ENCODE peak calls at places on chromosomes 13 and 19, in eight cellular contexts. B, Z, S, I, R, Y, H and U are unnamed samples.

GRCh38 chr13:72403396-72404010 is 323.9 kb downstream of the MZT1 start:
- DNase-seq in B (peak), R (no peak), S (no peak), I (no peak), Y (no peak), Z (no peak), H (no peak), U (no peak)

GRCh38 chr13:98978280-98978679 is 416 bp upstream of the DOCK9 start:
- DNase-seq in R (no peak), H (no peak), S (peak), Z (no peak), I (no peak), B (peak), Y (no peak), U (no peak)

GRCh38 chr19:8429826-8430225 is 14.9 kb upstream of the HNRNPM start:
- DNase-seq in H (no peak), B (no peak), Z (no peak), Y (no peak), I (no peak), S (no peak), R (no peak), U (no peak)

GRCh38 chr13:33582121-33582520 is 235.8 kb upstream of the RFC3 start:
- DNase-seq in B (no peak), Z (no peak), S (no peak), I (no peak), Y (no peak), R (no peak), H (no peak), U (no peak)

GRCh38 chr19:12789098-12789903 is 2.0 kb upstream of the JUNB start:
- DNase-seq in H (peak), I (no peak), B (peak), R (no peak), Z (no peak), Y (peak), S (peak), U (no peak)

GRCh38 chr13:113066746-113067145 is 38.8 kb upstream of the F7 start:
- DNase-seq in I (no peak), H (no peak), S (no peak), Y (no peak), B (no peak), R (no peak), Z (no peak), U (no peak)

GRCh38 chr19:54262066-54262465 is 5.0 kb upstream of the LILRB5 start:
- DNase-seq in H (no peak), Z (no peak), R (no peak), I (no peak), Y (no peak), S (no peak), B (no peak), U (no peak)

GRCh38 chr19:24054044-24054935 is 32.7 kb upstream of the ZNF254 start:
- DNase-seq in B (peak), Y (no peak), Z (no peak), I (no peak), S (peak), R (no peak), H (no peak), U (no peak)

GRCh38 chr19:10018219-10018618 is 4.9 kb downstream of the RDH8 start:
- DNase-seq in R (no peak), I (no peak), S (peak), Z (no peak), Y (no peak), H (no peak), B (peak), U (no peak)

GRCh38 chr13:99982021-99982740 is 597 bp downstream of the ZIC2 start:
- DNase-seq in S (peak), I (no peak), H (no peak), B (peak), Z (no peak), Y (no peak), R (no peak), U (no peak)

GRCh38 chr13:43141685-43142084 is 118.3 kb downstream of the DNAJC15 start:
- DNase-seq in B (no peak), S (no peak), Z (no peak), H (no peak), I (no peak), Y (peak), R (no peak), U (no peak)

GRCh38 chr19:54485846-54486245 is 12.8 kb upstream of the CDC42EP5 start:
- DNase-seq in H (no peak), Y (no peak), S (no peak), R (no peak), Z (no peak), B (no peak), I (no peak), U (no peak)

GRCh38 chr19:33207903-33208302 is 13.8 kb downstream of the LRP3 start:
- DNase-seq in I (no peak), Y (no peak), R (no peak), S (no peak), H (no peak), B (no peak), Z (no peak), U (no peak)

GRCh38 chr19:20423381-20424207 is 142.0 kb downstream of the ZNF737 start:
- DNase-seq in Y (peak), S (no peak), H (peak), Z (no peak), R (peak), I (peak), B (peak), U (peak)

GRCh38 chr13:99979453-99980200 is 2.0 kb upstream of the ZIC2 start:
- DNase-seq in H (no peak), I (no peak), S (no peak), Y (peak), Z (no peak), B (no peak), R (no peak), U (peak)

GRCh38 chr19:38679839-38680238 is 32.4 kb downstream of the ACTN4 start:
- DNase-seq in S (no peak), H (no peak), I (no peak), Y (no peak), B (peak), R (no peak), Z (no peak), U (no peak)

GRCh38 chr19:38315657-38316476 is at the start of gene YIF1B:
- DNase-seq in Z (peak), S (peak), Y (peak), R (peak), H (peak), I (peak), B (peak), U (peak)

GRCh38 chr19:335072-335471 is 9.5 kb downstream of the MIER2 start:
- DNase-seq in I (no peak), H (no peak), R (no peak), Y (no peak), S (no peak), B (no peak), Z (no peak), U (no peak)

GRCh38 chr13:47858042-47858677 is 142.9 kb downstream of the SUCLA2 start:
- DNase-seq in H (no peak), B (no peak), Y (no peak), S (no peak), Z (no peak), R (no peak), I (no peak), U (no peak)

GRCh38 chr13:36357692-36358091 is 11.5 kb upstream of the SPART start:
- DNase-seq in B (no peak), R (peak), S (no peak), Z (no peak), I (no peak), Y (no peak), H (peak), U (no peak)

GRCh38 chr13:37995052-37995451 is 125.5 kb upstream of the TRPC4 start:
- DNase-seq in Y (no peak), S (peak), R (no peak), Z (no peak), I (no peak), H (no peak), B (no peak), U (no peak)

GRCh38 chr13:25319781-25320180 is 18.4 kb downstream of the NUP58 start:
- DNase-seq in R (no peak), Z (no peak), Y (no peak), I (no peak), S (no peak), B (no peak), H (no peak), U (no peak)
- TF ChIP-seq CTCF in R (no peak), Z (no peak), Y (no peak), I (no peak), S (no peak), B (no peak), H (no peak), U (no peak)

DNA sequence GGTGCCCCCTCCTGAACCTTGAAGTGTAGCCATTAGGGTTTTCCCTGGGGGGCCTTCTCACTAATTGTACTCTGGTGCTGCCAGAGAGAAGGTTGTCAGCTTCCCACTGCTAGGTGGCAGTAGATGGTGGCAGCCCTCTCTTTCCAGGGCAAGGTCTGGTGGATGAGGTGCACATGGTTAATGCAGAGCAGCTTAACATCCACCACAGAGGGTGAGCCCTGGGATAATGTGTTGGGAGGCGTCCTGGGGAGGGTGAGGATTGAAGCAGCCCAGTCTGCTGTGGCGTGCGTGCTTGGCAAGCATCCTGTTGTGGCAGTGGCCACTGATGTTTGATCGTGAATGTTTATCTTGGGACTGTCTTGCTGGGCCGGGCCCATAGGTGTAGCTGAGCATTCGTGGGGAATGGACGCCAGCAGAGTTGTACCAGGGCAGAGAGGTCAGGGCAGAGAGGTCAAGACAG is 5.8 kb downstream of the EGLN2 start:
- DNase-seq in Y (no peak), S (no peak), I (no peak), Z (no peak), H (no peak), R (peak), B (no peak), U (no peak)
- TF ChIP-seq CTCF in Y (no peak), S (no peak), I (no peak), Z (no peak), H (no peak), R (no peak), B (no peak), U (no peak)

GRCh38 chr13:76019421-76020044 is 383.4 kb downstream of the LMO7 start:
- DNase-seq in S (peak), B (no peak), I (peak), H (peak), Z (no peak), Y (peak), R (no peak), U (peak)
- TF ChIP-seq CTCF in S (peak), B (no peak), I (no peak), H (no peak), Z (no peak), Y (peak), R (no peak), U (peak)

GRCh38 chr19:11560404-11560988 is 1.5 kb upstream of the ELOF1 start:
- DNase-seq in Y (peak), S (peak), H (peak), I (no peak), Z (no peak), R (peak), B (peak), U (peak)
- TF ChIP-seq CTCF in Y (peak), S (peak), H (peak), I (peak), Z (peak), R (peak), B (peak), U (peak)

DNA sequence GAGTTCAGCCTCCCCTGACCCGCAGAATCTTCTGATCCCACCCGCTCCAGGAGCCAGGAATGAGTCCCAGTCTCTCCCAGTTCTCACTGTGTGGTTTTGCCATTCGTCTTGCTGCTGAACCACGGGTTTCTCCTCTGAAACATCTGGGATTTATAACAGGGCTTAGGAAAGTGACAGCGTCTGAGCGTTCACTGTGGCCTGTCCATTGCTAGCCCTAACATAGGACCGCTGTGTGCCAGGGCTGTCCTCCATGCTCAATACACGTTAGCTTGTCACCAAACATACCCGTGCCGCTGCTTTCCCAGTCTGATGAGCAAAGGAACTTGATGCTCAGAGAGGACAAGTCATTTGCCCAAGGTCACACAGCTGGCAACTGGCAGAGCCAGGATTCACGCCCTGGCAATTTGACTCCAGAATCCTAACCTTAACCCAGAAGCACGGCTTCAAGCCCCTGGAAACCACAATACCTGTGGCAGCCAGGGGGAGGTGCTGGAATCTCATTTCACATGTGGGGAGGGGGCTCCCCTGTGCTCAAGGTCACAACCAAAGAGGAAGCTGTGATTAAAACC is 1.1 kb upstream of the APOE start:
- DNase-seq in B (no peak), Z (no peak), Y (peak), H (peak), R (no peak), I (no peak), S (no peak), U (no peak)
- TF ChIP-seq CTCF in B (no peak), Z (no peak), Y (no peak), H (no peak), R (no peak), I (no peak), S (peak), U (peak)

DNA sequence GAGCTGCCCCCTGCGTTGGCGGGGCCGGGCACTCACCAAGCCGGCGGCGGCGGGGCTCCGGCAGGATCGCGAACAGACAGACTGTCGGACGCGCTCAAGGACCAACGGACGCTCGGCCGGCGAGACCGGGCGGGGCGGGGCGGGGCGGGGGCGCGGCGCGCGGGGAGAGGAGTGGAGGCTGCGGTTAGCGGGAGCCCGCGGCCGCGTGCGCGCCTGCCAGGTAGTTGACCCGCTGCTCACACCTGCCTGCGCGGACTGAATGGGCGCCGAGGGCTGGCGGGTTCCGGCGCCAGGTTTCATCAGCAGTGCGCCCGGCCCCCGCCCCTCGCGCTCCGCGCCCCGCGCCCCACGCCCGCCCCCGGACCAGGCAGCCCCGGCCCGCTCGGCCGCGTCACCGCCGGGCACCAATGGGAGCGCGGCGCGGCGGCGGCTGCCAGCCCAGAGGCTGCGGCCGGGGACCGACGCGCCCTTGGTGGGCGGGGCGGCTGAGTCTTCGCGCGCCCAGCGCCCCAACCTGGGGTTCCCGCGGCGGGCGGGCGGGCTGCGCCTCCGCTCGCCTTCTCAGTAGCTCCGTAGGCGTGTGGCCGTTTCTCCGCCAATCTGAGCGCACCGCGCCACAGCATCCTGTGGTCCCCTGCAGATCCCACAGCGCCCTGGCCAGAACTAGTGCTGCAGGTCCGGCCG is at the start of gene SLC7A1:
- DNase-seq in B (peak), I (peak), Z (peak), S (peak), H (peak), Y (peak), R (peak), U (peak)
- TF ChIP-seq CTCF in B (no peak), I (no peak), Z (no peak), S (no peak), H (no peak), Y (no peak), R (no peak), U (no peak)

GRCh38 chr19:18831524-18832330 is at the start of gene UPF1:
- DNase-seq in Y (peak), H (peak), Z (peak), R (peak), B (peak), S (peak), I (peak), U (peak)
- TF ChIP-seq CTCF in Y (no peak), H (no peak), Z (peak), R (no peak), B (no peak), S (no peak), I (no peak), U (no peak)

GRCh38 chr13:46735425-46735824 is 61.5 kb downstream of the ESD start:
- DNase-seq in H (no peak), S (no peak), Z (no peak), Y (no peak), R (no peak), B (no peak), I (no peak), U (no peak)

GRCh38 chr13:46736568-46736967 is 60.4 kb downstream of the ESD start:
- DNase-seq in R (no peak), Y (no peak), H (no peak), S (no peak), Z (no peak), I (no peak), B (no peak), U (no peak)

GRCh38 chr13:46739447-46740125 is 57.4 kb downstream of the ESD start:
- DNase-seq in Y (no peak), I (no peak), B (no peak), R (no peak), H (no peak), Z (no peak), S (no peak), U (no peak)

GRCh38 chr13:46743191-46743590 is 53.8 kb downstream of the ESD start:
- DNase-seq in I (no peak), S (no peak), R (no peak), B (no peak), Y (no peak), H (no peak), Z (no peak), U (no peak)

GRCh38 chr13:46738055-46738454 is 58.9 kb downstream of the ESD start:
- DNase-seq in H (no peak), Y (no peak), R (no peak), B (no peak), I (no peak), Z (no peak), S (no peak), U (no peak)
- TF ChIP-seq CTCF in H (no peak), Y (no peak), R (no peak), B (no peak), I (no peak), Z (no peak), S (no peak), U (no peak)